ENCODE peak calls at places on chromosomes 2 and 18, in eight cellular contexts. One of them, this sample, is unnamed.
A peak's percentile ranks its signal among the peaks of the same experiment; 100 is the strongest.

GRCh38 chr2:84849271-84849952 is 31.5 kb downstream of the TRABD2A start:
- DNase-seq in NT2/D1: no peak
- DNase-seq in fibroblast of the aortic adventitia: peak; percentile 15
- DNase-seq in right atrium auricular region: no peak
- DNase-seq in PC-9: no peak
- DNase-seq in effector memory CD4-positive, alpha-beta T cell: peak; percentile 37
- DNase-seq in fibroblast of pulmonary artery: no peak
- DNase-seq in lower lobe of right lung: no peak
- DNase-seq in this sample: no peak

GRCh38 chr2:128324008-128324896 is 5.6 kb upstream of the HS6ST1 start:
- DNase-seq in NT2/D1: no peak
- DNase-seq in fibroblast of the aortic adventitia: no peak
- DNase-seq in right atrium auricular region: peak; percentile 51
- DNase-seq in PC-9: no peak
- DNase-seq in effector memory CD4-positive, alpha-beta T cell: no peak
- DNase-seq in fibroblast of pulmonary artery: no peak
- DNase-seq in lower lobe of right lung: no peak
- DNase-seq in this sample: no peak

GRCh38 chr2:98084869-98085238 is 2.1 kb upstream of the VWA3B start:
- DNase-seq in NT2/D1: no peak
- DNase-seq in fibroblast of the aortic adventitia: no peak
- DNase-seq in right atrium auricular region: no peak
- DNase-seq in PC-9: no peak
- DNase-seq in effector memory CD4-positive, alpha-beta T cell: no peak
- DNase-seq in fibroblast of pulmonary artery: no peak
- DNase-seq in lower lobe of right lung: no peak
- DNase-seq in this sample: no peak

GRCh38 chr2:210189452-210190143 is 18.4 kb upstream of the KANSL1L start:
- DNase-seq in NT2/D1: no peak
- DNase-seq in fibroblast of the aortic adventitia: no peak
- DNase-seq in right atrium auricular region: no peak
- DNase-seq in PC-9: no peak
- DNase-seq in effector memory CD4-positive, alpha-beta T cell: no peak
- DNase-seq in fibroblast of pulmonary artery: no peak
- DNase-seq in lower lobe of right lung: no peak
- DNase-seq in this sample: no peak

GRCh38 chr2:206979922-206980321 is 40.6 kb downstream of the CPO start:
- DNase-seq in NT2/D1: no peak
- DNase-seq in fibroblast of the aortic adventitia: no peak
- DNase-seq in right atrium auricular region: no peak
- DNase-seq in PC-9: no peak
- DNase-seq in effector memory CD4-positive, alpha-beta T cell: no peak
- DNase-seq in fibroblast of pulmonary artery: no peak
- DNase-seq in lower lobe of right lung: no peak
- DNase-seq in this sample: no peak

GRCh38 chr2:136246086-136246669 is 128.2 kb upstream of the CXCR4 start:
- DNase-seq in NT2/D1: no peak
- DNase-seq in fibroblast of the aortic adventitia: peak; percentile 66
- DNase-seq in right atrium auricular region: peak; percentile 81
- DNase-seq in PC-9: no peak
- DNase-seq in effector memory CD4-positive, alpha-beta T cell: no peak
- DNase-seq in fibroblast of pulmonary artery: peak; percentile 38
- DNase-seq in lower lobe of right lung: peak; percentile 79
- DNase-seq in this sample: peak; percentile 63

GRCh38 chr18:35473562-35473961 is 24.2 kb downstream of the INO80C start:
- DNase-seq in NT2/D1: no peak
- DNase-seq in fibroblast of the aortic adventitia: no peak
- DNase-seq in right atrium auricular region: no peak
- DNase-seq in PC-9: no peak
- DNase-seq in effector memory CD4-positive, alpha-beta T cell: no peak
- DNase-seq in fibroblast of pulmonary artery: no peak
- DNase-seq in lower lobe of right lung: no peak
- DNase-seq in this sample: no peak

GRCh38 chr18:76491436-76491800 is 3.6 kb downstream of the ZNF516 start:
- DNase-seq in NT2/D1: no peak
- DNase-seq in fibroblast of the aortic adventitia: peak; percentile 65
- DNase-seq in right atrium auricular region: no peak
- DNase-seq in PC-9: peak; percentile 49
- DNase-seq in effector memory CD4-positive, alpha-beta T cell: peak; percentile 31
- DNase-seq in fibroblast of pulmonary artery: peak; percentile 67
- DNase-seq in lower lobe of right lung: peak; percentile 86
- DNase-seq in this sample: peak; percentile 90

GRCh38 chr2:127083819-127084503 is 23.0 kb downstream of the BIN1 start:
- DNase-seq in NT2/D1: no peak
- DNase-seq in fibroblast of the aortic adventitia: peak; percentile 99
- DNase-seq in right atrium auricular region: peak; percentile 94
- DNase-seq in PC-9: peak; percentile 72
- DNase-seq in effector memory CD4-positive, alpha-beta T cell: no peak
- DNase-seq in fibroblast of pulmonary artery: peak; percentile 98
- DNase-seq in lower lobe of right lung: peak; percentile 87
- DNase-seq in this sample: no peak

GRCh38 chr18:3885209-3885792 is 435.3 kb downstream of the TGIF1 start:
- DNase-seq in NT2/D1: no peak
- DNase-seq in fibroblast of the aortic adventitia: no peak
- DNase-seq in right atrium auricular region: no peak
- DNase-seq in PC-9: no peak
- DNase-seq in effector memory CD4-positive, alpha-beta T cell: no peak
- DNase-seq in fibroblast of pulmonary artery: no peak
- DNase-seq in lower lobe of right lung: no peak
- DNase-seq in this sample: no peak

GRCh38 chr2:11048335-11049008 is 106.8 kb upstream of the SLC66A3 start:
- DNase-seq in NT2/D1: no peak
- DNase-seq in fibroblast of the aortic adventitia: no peak
- DNase-seq in right atrium auricular region: no peak
- DNase-seq in PC-9: no peak
- DNase-seq in effector memory CD4-positive, alpha-beta T cell: no peak
- DNase-seq in fibroblast of pulmonary artery: no peak
- DNase-seq in lower lobe of right lung: no peak
- DNase-seq in this sample: no peak

GRCh38 chr18:65846107-65846506 is 95.3 kb downstream of the CDH7 start:
- DNase-seq in NT2/D1: no peak
- DNase-seq in fibroblast of the aortic adventitia: no peak
- DNase-seq in right atrium auricular region: no peak
- DNase-seq in PC-9: no peak
- DNase-seq in effector memory CD4-positive, alpha-beta T cell: no peak
- DNase-seq in fibroblast of pulmonary artery: no peak
- DNase-seq in lower lobe of right lung: no peak
- DNase-seq in this sample: no peak

GRCh38 chr2:170087394-170087793 is 90.6 kb upstream of the MYO3B start:
- DNase-seq in NT2/D1: no peak
- DNase-seq in fibroblast of the aortic adventitia: no peak
- DNase-seq in right atrium auricular region: no peak
- DNase-seq in PC-9: no peak
- DNase-seq in effector memory CD4-positive, alpha-beta T cell: no peak
- DNase-seq in fibroblast of pulmonary artery: no peak
- DNase-seq in lower lobe of right lung: no peak
- DNase-seq in this sample: no peak

GRCh38 chr2:170086117-170086688 is 91.7 kb upstream of the MYO3B start:
- DNase-seq in NT2/D1: no peak
- DNase-seq in fibroblast of the aortic adventitia: peak; percentile 54
- DNase-seq in right atrium auricular region: no peak
- DNase-seq in PC-9: no peak
- DNase-seq in effector memory CD4-positive, alpha-beta T cell: no peak
- DNase-seq in fibroblast of pulmonary artery: no peak
- DNase-seq in lower lobe of right lung: no peak
- DNase-seq in this sample: no peak

GRCh38 chr2:170084820-170085475 is 93.0 kb upstream of the MYO3B start:
- DNase-seq in NT2/D1: no peak
- DNase-seq in fibroblast of the aortic adventitia: peak; percentile 11
- DNase-seq in right atrium auricular region: no peak
- DNase-seq in PC-9: no peak
- DNase-seq in effector memory CD4-positive, alpha-beta T cell: no peak
- DNase-seq in fibroblast of pulmonary artery: no peak
- DNase-seq in lower lobe of right lung: no peak
- DNase-seq in this sample: no peak

GRCh38 chr2:170088776-170089175 is 89.2 kb upstream of the MYO3B start:
- DNase-seq in NT2/D1: no peak
- DNase-seq in fibroblast of the aortic adventitia: peak; percentile 33
- DNase-seq in right atrium auricular region: no peak
- DNase-seq in PC-9: no peak
- DNase-seq in effector memory CD4-positive, alpha-beta T cell: no peak
- DNase-seq in fibroblast of pulmonary artery: peak; percentile 20
- DNase-seq in lower lobe of right lung: no peak
- DNase-seq in this sample: no peak

DNA sequence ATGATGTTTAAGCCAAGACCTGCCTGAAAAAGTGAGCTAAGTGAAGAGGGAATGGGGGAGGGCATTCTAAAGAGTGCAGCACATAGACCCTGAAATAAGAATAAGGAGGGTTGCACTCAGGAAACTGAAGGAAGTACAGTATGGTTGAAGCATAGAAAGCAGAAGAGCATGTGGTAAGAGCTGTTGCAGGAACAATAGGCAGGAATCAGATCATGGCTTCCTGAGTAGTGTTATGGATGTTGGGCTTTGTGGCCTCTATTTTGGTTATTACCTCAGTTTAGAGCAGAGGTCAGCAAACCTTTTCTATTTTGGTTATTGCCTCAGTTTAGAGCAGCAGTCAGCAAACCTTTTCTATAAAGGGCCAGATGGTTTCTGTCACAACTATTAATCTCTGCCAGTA is 91.2 kb upstream of the MYO3B start:
- DNase-seq in NT2/D1: no peak
- DNase-seq in fibroblast of the aortic adventitia: no peak
- DNase-seq in right atrium auricular region: no peak
- DNase-seq in PC-9: no peak
- DNase-seq in effector memory CD4-positive, alpha-beta T cell: no peak
- DNase-seq in fibroblast of pulmonary artery: peak; percentile 36
- DNase-seq in lower lobe of right lung: no peak
- DNase-seq in this sample: no peak
- H3K4me3 ChIP-seq in NT2/D1: no peak overlapping the region
- H3K4me3 ChIP-seq in fibroblast of the aortic adventitia: no peak overlapping the region
- H3K4me3 ChIP-seq in right atrium auricular region: no peak overlapping the region
- H3K4me3 ChIP-seq in PC-9: no peak overlapping the region
- H3K4me3 ChIP-seq in effector memory CD4-positive, alpha-beta T cell: no peak overlapping the region
- H3K4me3 ChIP-seq in fibroblast of pulmonary artery: no peak overlapping the region
- H3K4me3 ChIP-seq in lower lobe of right lung: no peak overlapping the region
- H3K4me3 ChIP-seq in this sample: no peak overlapping the region

DNA sequence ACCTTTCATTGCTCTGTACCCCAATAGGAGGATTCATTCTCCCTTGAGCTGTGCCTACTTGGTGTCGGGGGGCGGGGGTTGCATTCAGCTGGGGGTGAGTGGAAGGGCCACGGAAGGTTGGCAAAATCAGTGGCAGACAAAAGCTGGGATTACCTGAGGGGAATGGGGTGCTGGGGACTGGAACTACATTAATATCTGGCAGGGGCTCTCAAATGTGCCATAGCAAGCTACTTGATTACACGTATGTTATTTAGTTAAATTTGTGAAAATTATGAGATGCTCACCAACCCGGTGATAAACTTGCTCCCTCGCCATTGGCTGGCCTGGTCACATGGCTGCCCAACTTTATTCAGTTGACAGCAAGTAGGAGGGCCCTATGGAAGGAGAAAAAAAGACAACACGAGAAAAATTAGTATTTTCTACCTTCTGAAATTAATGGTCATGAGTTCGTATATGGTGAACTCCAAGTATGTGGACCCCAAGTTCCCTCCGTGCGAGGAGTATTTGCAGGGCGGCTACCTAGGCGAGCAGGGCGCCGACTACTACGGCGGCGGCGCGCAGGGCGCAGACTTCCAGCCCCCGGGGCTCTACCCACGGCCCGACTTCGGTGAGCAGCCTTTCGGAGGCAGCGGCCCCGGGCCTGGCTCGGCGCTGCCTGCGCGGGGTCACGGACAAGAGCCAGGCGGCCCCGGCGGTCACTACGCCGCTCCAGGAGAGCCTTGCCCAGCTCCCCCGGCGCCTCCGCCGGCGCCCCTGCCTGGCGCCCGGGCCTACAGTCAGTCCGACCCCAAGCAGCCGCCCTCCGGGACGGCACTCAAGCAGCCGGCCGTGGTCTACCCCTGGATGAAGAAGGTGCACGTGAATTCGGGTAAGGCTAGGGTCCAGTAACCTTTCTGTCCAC is at the start of gene HOXD4:
- DNase-seq in NT2/D1: no peak
- DNase-seq in fibroblast of the aortic adventitia: no peak
- DNase-seq in right atrium auricular region: no peak
- DNase-seq in PC-9: no peak
- DNase-seq in effector memory CD4-positive, alpha-beta T cell: no peak
- DNase-seq in fibroblast of pulmonary artery: no peak
- DNase-seq in lower lobe of right lung: no peak
- DNase-seq in this sample: no peak
- H3K4me3 ChIP-seq in NT2/D1: peak within 1 kb of the TSS; percentile 11
- H3K4me3 ChIP-seq in fibroblast of the aortic adventitia: peak within 1 kb of the TSS; percentile 41
- H3K4me3 ChIP-seq in right atrium auricular region: no peak within 1 kb of the TSS
- H3K4me3 ChIP-seq in PC-9: no peak within 1 kb of the TSS
- H3K4me3 ChIP-seq in effector memory CD4-positive, alpha-beta T cell: no peak within 1 kb of the TSS
- H3K4me3 ChIP-seq in fibroblast of pulmonary artery: no peak within 1 kb of the TSS
- H3K4me3 ChIP-seq in lower lobe of right lung: no peak within 1 kb of the TSS
- H3K4me3 ChIP-seq in this sample: no peak within 1 kb of the TSS

DNA sequence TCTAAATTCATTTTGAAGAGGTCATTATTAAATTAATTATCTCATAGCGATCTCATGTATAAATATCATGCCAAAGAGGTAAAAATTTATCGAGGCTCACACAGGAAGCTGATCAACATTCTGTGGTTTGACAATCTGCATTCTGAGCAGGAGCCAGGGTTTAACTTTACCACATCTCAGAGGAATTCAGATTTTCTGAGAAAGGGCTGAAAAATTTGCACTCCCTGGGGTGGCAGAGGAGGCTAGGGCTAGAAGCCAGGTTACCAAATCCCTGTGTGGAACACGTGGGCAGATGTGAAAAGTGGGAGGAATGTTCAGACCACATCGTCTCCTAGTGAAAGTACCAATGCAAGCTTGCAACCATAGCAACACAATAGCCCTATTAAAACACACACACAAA is 63.5 kb upstream of the CTLA4 start:
- DNase-seq in NT2/D1: no peak
- DNase-seq in fibroblast of the aortic adventitia: peak; percentile 99
- DNase-seq in right atrium auricular region: no peak
- DNase-seq in PC-9: no peak
- DNase-seq in effector memory CD4-positive, alpha-beta T cell: no peak
- DNase-seq in fibroblast of pulmonary artery: peak; percentile 99
- DNase-seq in lower lobe of right lung: no peak
- DNase-seq in this sample: no peak
- H3K4me3 ChIP-seq in NT2/D1: no peak overlapping the region
- H3K4me3 ChIP-seq in fibroblast of the aortic adventitia: no peak overlapping the region
- H3K4me3 ChIP-seq in right atrium auricular region: no peak overlapping the region
- H3K4me3 ChIP-seq in PC-9: no peak overlapping the region
- H3K4me3 ChIP-seq in effector memory CD4-positive, alpha-beta T cell: no peak overlapping the region
- H3K4me3 ChIP-seq in fibroblast of pulmonary artery: no peak overlapping the region
- H3K4me3 ChIP-seq in lower lobe of right lung: no peak overlapping the region
- H3K4me3 ChIP-seq in this sample: no peak overlapping the region

DNA sequence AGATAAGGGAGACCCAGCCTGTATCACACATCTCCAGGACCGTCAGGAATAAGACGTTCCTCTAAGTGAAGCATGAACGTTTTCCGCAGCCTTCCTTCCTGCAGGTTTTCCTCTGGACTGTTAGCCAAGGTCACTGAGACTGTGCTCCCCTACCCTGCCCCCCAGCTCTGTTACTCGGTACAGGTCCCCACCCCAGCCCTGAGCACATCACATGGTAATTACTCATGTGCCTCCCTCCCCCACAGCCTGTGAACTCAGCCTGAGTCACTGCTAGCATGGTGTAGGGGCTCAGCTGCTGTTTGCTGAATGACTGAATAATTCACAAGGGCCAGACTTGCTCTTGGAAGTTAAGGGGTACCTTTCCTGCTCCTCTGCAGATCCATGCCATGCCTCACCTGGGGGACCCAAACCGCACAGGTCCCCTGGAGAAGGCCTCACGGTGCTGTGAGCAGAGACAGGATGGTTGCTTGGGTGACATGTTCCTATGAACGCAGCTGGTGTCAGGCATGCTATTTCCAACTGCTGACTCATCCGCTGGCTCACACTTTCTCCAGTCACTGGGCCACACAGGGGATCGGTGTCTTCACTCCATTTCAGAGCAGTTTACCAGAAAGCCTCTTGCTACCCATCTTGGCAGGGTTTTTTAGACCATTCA is 88.2 kb downstream of the PLB1 start:
- DNase-seq in NT2/D1: no peak
- DNase-seq in fibroblast of the aortic adventitia: peak; percentile 93
- DNase-seq in right atrium auricular region: peak; percentile 93
- DNase-seq in PC-9: peak; percentile 91
- DNase-seq in effector memory CD4-positive, alpha-beta T cell: peak; percentile 4
- DNase-seq in fibroblast of pulmonary artery: peak; percentile 94
- DNase-seq in lower lobe of right lung: no peak
- DNase-seq in this sample: peak; percentile 34
- H3K4me3 ChIP-seq in NT2/D1: no peak overlapping the region
- H3K4me3 ChIP-seq in fibroblast of the aortic adventitia: peak overlapping the region; percentile 51
- H3K4me3 ChIP-seq in right atrium auricular region: no peak overlapping the region
- H3K4me3 ChIP-seq in PC-9: peak overlapping the region; percentile 42
- H3K4me3 ChIP-seq in effector memory CD4-positive, alpha-beta T cell: no peak overlapping the region
- H3K4me3 ChIP-seq in fibroblast of pulmonary artery: peak overlapping the region; percentile 34
- H3K4me3 ChIP-seq in lower lobe of right lung: no peak overlapping the region
- H3K4me3 ChIP-seq in this sample: no peak overlapping the region

This sample was measured in mucosa of descending colon.